ENCODE peak calls at places on chromosomes 1 and 21, in five cellular contexts. One of them, this sample, is unnamed.

GRCh38 chr1:9289724-9290493 is 2.8 kb upstream of the SPSB1 start:
- DNase-seq in ascending aorta: peak; percentile 91
- DNase-seq in hepatocyte: peak; percentile 71
- DNase-seq in heart left ventricle: peak; percentile 60
- DNase-seq in CD8-positive, alpha-beta memory T cell: no peak
- DNase-seq in this sample: no peak

GRCh38 chr1:226571901-226572300 is 23.3 kb downstream of the STUM start:
- DNase-seq in ascending aorta: no peak
- DNase-seq in hepatocyte: no peak
- DNase-seq in heart left ventricle: no peak
- DNase-seq in CD8-positive, alpha-beta memory T cell: no peak
- DNase-seq in this sample: no peak

GRCh38 chr21:34335316-34335715 is 28.5 kb upstream of the KCNE2 start:
- DNase-seq in ascending aorta: no peak
- DNase-seq in hepatocyte: no peak
- DNase-seq in heart left ventricle: no peak
- DNase-seq in CD8-positive, alpha-beta memory T cell: no peak
- DNase-seq in this sample: no peak

GRCh38 chr1:57142999-57143398 is 177.2 kb upstream of the C8B start:
- DNase-seq in ascending aorta: no peak
- DNase-seq in hepatocyte: no peak
- DNase-seq in heart left ventricle: no peak
- DNase-seq in CD8-positive, alpha-beta memory T cell: no peak
- DNase-seq in this sample: no peak

GRCh38 chr1:95069711-95070093 is 3.0 kb downstream of the ALG14 start:
- DNase-seq in ascending aorta: no peak
- DNase-seq in hepatocyte: no peak
- DNase-seq in heart left ventricle: no peak
- DNase-seq in CD8-positive, alpha-beta memory T cell: no peak
- DNase-seq in this sample: no peak

GRCh38 chr1:3869751-3870301 is 12.6 kb downstream of the DFFB start:
- DNase-seq in ascending aorta: no peak
- DNase-seq in hepatocyte: no peak
- DNase-seq in heart left ventricle: no peak
- DNase-seq in CD8-positive, alpha-beta memory T cell: no peak
- DNase-seq in this sample: peak; percentile 17

GRCh38 chr1:115258302-115258866 is 79.7 kb downstream of the NGF start:
- DNase-seq in ascending aorta: peak; percentile 65
- DNase-seq in hepatocyte: no peak
- DNase-seq in heart left ventricle: no peak
- DNase-seq in CD8-positive, alpha-beta memory T cell: no peak
- DNase-seq in this sample: peak; percentile 72

GRCh38 chr21:36773111-36773510 is 74.2 kb downstream of the SIM2 start:
- DNase-seq in ascending aorta: peak; percentile 83
- DNase-seq in hepatocyte: peak; percentile 34
- DNase-seq in heart left ventricle: peak; percentile 90
- DNase-seq in CD8-positive, alpha-beta memory T cell: no peak
- DNase-seq in this sample: peak; percentile 87

GRCh38 chr21:14979264-14979663 is 85.5 kb downstream of the NRIP1 start:
- DNase-seq in ascending aorta: no peak
- DNase-seq in hepatocyte: no peak
- DNase-seq in heart left ventricle: no peak
- DNase-seq in CD8-positive, alpha-beta memory T cell: no peak
- DNase-seq in this sample: no peak

GRCh38 chr1:29121516-29121937 is 2.2 kb downstream of the TMEM200B start:
- DNase-seq in ascending aorta: no peak
- DNase-seq in hepatocyte: peak; percentile 56
- DNase-seq in heart left ventricle: no peak
- DNase-seq in CD8-positive, alpha-beta memory T cell: no peak
- DNase-seq in this sample: peak; percentile 23

GRCh38 chr1:224592636-224593579 is 23.2 kb upstream of the CNIH3 start:
- DNase-seq in ascending aorta: no peak
- DNase-seq in hepatocyte: peak; percentile 26
- DNase-seq in heart left ventricle: no peak
- DNase-seq in CD8-positive, alpha-beta memory T cell: no peak
- DNase-seq in this sample: peak; percentile 92

GRCh38 chr1:170261669-170262068 is 115.9 kb downstream of the NTMT2 start:
- DNase-seq in ascending aorta: no peak
- DNase-seq in hepatocyte: no peak
- DNase-seq in heart left ventricle: no peak
- DNase-seq in CD8-positive, alpha-beta memory T cell: no peak
- DNase-seq in this sample: no peak

GRCh38 chr1:71817028-71817427 is 465.3 kb downstream of the NEGR1 start:
- DNase-seq in ascending aorta: no peak
- DNase-seq in hepatocyte: no peak
- DNase-seq in heart left ventricle: no peak
- DNase-seq in CD8-positive, alpha-beta memory T cell: no peak
- DNase-seq in this sample: no peak

GRCh38 chr1:34408011-34408410 is 231.3 kb downstream of the C1orf94 start:
- DNase-seq in ascending aorta: no peak
- DNase-seq in hepatocyte: no peak
- DNase-seq in heart left ventricle: no peak
- DNase-seq in CD8-positive, alpha-beta memory T cell: no peak
- DNase-seq in this sample: no peak

GRCh38 chr1:181083842-181084605 is 4.5 kb upstream of the IER5 start:
- DNase-seq in ascending aorta: peak; percentile 73
- DNase-seq in hepatocyte: peak; percentile 67
- DNase-seq in heart left ventricle: no peak
- DNase-seq in CD8-positive, alpha-beta memory T cell: peak; percentile 26
- DNase-seq in this sample: peak; percentile 57

GRCh38 chr1:18955442-18956188 is 861 bp downstream of the IFFO2 start:
- DNase-seq in ascending aorta: peak; percentile 75
- DNase-seq in hepatocyte: peak; percentile 70
- DNase-seq in heart left ventricle: peak; percentile 73
- DNase-seq in CD8-positive, alpha-beta memory T cell: peak; percentile 40
- DNase-seq in this sample: peak; percentile 59

GRCh38 chr1:244461254-244462071 is at the start of gene CATSPERE:
- DNase-seq in ascending aorta: peak; percentile 96
- DNase-seq in hepatocyte: peak; percentile 94
- DNase-seq in heart left ventricle: peak; percentile 96
- DNase-seq in CD8-positive, alpha-beta memory T cell: peak; percentile 63
- DNase-seq in this sample: peak; percentile 94

GRCh38 chr1:68426594-68426993 is 23.2 kb downstream of the RPE65 start:
- DNase-seq in ascending aorta: no peak
- DNase-seq in hepatocyte: no peak
- DNase-seq in heart left ventricle: no peak
- DNase-seq in CD8-positive, alpha-beta memory T cell: no peak
- DNase-seq in this sample: no peak

GRCh38 chr21:25254491-25255174 is 352.6 kb downstream of the MRPL39 start:
- DNase-seq in ascending aorta: no peak
- DNase-seq in hepatocyte: no peak
- DNase-seq in heart left ventricle: no peak
- DNase-seq in CD8-positive, alpha-beta memory T cell: no peak
- DNase-seq in this sample: no peak

GRCh38 chr1:116330342-116330652 is 42.7 kb upstream of the ATP1A1 start:
- DNase-seq in ascending aorta: no peak
- DNase-seq in hepatocyte: no peak
- DNase-seq in heart left ventricle: no peak
- DNase-seq in CD8-positive, alpha-beta memory T cell: no peak
- DNase-seq in this sample: no peak

GRCh38 chr21:38999148-38999547 is 184.1 kb downstream of the PSMG1 start:
- DNase-seq in ascending aorta: no peak
- DNase-seq in hepatocyte: no peak
- DNase-seq in heart left ventricle: no peak
- DNase-seq in CD8-positive, alpha-beta memory T cell: no peak
- DNase-seq in this sample: no peak

GRCh38 chr1:206739411-206740076 is 31.0 kb upstream of the IL19 start:
- DNase-seq in ascending aorta: no peak
- DNase-seq in hepatocyte: no peak
- DNase-seq in heart left ventricle: no peak
- DNase-seq in CD8-positive, alpha-beta memory T cell: no peak
- DNase-seq in this sample: no peak

GRCh38 chr1:36650200-36651065 is 167.7 kb upstream of the CSF3R start:
- DNase-seq in ascending aorta: peak; percentile 77
- DNase-seq in hepatocyte: peak; percentile 80
- DNase-seq in heart left ventricle: no peak
- DNase-seq in CD8-positive, alpha-beta memory T cell: peak; percentile 35
- DNase-seq in this sample: peak; percentile 63

DNA sequence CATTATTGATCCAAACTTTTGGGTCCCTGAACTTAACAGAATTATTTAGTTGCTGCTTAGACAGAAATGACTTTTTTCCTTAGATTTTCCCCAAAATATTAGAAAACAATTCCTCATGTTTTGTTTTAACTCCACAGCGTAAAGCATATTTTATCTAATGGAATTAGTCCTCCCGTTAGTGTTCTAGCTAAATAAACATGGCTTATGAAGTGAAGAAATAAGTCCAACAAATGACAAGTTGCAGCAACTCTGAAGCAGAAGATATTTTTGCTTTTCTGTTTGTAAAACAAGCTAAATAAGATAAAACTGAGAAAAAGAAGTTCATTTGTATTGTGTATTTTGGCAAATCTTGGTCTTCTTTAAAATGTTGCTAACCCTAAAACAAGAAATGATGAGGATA is 12.3 kb downstream of the NFIA start:
- DNase-seq in ascending aorta: no peak
- DNase-seq in hepatocyte: no peak
- DNase-seq in heart left ventricle: no peak
- DNase-seq in CD8-positive, alpha-beta memory T cell: no peak
- DNase-seq in this sample: no peak
- H3K4me3 ChIP-seq in ascending aorta: peak overlapping the region; percentile 39
- H3K4me3 ChIP-seq in hepatocyte: no peak overlapping the region
- H3K4me3 ChIP-seq in heart left ventricle: no peak overlapping the region
- H3K4me3 ChIP-seq in CD8-positive, alpha-beta memory T cell: no peak overlapping the region
- H3K4me3 ChIP-seq in this sample: no peak overlapping the region

GRCh38 chr1:2019571-2020309 is 595 bp downstream of the GABRD start:
- DNase-seq in ascending aorta: no peak
- DNase-seq in hepatocyte: peak; percentile 55
- DNase-seq in heart left ventricle: no peak
- DNase-seq in CD8-positive, alpha-beta memory T cell: no peak
- DNase-seq in this sample: peak; percentile 79
- H3K4me1 ChIP-seq in ascending aorta: no peaks in the 10 kb centered on the region
- H3K4me1 ChIP-seq in hepatocyte: peaks cover 3% of the 10 kb centered on the region
- H3K4me1 ChIP-seq in heart left ventricle: peaks cover 8% of the 10 kb centered on the region
- H3K4me1 ChIP-seq in CD8-positive, alpha-beta memory T cell: peaks cover 6% of the 10 kb centered on the region
- H3K4me1 ChIP-seq in this sample: no peaks in the 10 kb centered on the region

DNA sequence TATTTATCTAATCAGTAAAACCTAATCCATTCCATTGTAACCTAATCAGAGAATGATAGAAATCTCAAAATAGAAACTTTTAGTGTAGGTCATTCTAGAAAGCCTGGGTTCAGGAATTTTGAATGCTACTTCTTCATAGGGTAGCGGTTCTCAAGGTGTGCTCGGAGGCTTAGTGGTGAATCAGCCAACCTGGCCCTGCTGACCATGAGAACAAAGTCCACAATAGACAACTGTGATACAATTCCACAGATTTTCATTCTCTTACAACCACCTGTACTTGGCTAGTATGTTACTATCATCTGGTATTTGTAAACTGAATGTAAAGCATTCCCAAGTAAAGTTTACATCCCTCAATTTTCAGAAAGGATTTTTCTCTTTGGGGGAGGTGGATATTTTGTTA is 7.5 kb upstream of the PUM1 start:
- DNase-seq in ascending aorta: no peak
- DNase-seq in hepatocyte: peak; percentile 54
- DNase-seq in heart left ventricle: no peak
- DNase-seq in CD8-positive, alpha-beta memory T cell: no peak
- DNase-seq in this sample: no peak
- H3K4me3 ChIP-seq in ascending aorta: no peak overlapping the region
- H3K4me3 ChIP-seq in hepatocyte: no peak overlapping the region
- H3K4me3 ChIP-seq in heart left ventricle: no peak overlapping the region
- H3K4me3 ChIP-seq in CD8-positive, alpha-beta memory T cell: no peak overlapping the region
- H3K4me3 ChIP-seq in this sample: no peak overlapping the region

GRCh38 chr1:169107673-169108160 is 1.2 kb downstream of the ATP1B1 start:
- DNase-seq in ascending aorta: no peak
- DNase-seq in hepatocyte: no peak
- DNase-seq in heart left ventricle: no peak
- DNase-seq in CD8-positive, alpha-beta memory T cell: no peak
- DNase-seq in this sample: peak; percentile 36
- H3K4me1 ChIP-seq in ascending aorta: peaks cover 7% of the 10 kb centered on the region
- H3K4me1 ChIP-seq in hepatocyte: peaks cover 19% of the 10 kb centered on the region
- H3K4me1 ChIP-seq in heart left ventricle: peaks cover 38% of the 10 kb centered on the region
- H3K4me1 ChIP-seq in CD8-positive, alpha-beta memory T cell: peaks cover 30% of the 10 kb centered on the region
- H3K4me1 ChIP-seq in this sample: peaks cover 28% of the 10 kb centered on the region

GRCh38 chr1:209626633-209627348 is 25.4 kb downstream of the LAMB3 start:
- DNase-seq in ascending aorta: no peak
- DNase-seq in hepatocyte: no peak
- DNase-seq in heart left ventricle: no peak
- DNase-seq in CD8-positive, alpha-beta memory T cell: no peak
- DNase-seq in this sample: no peak
- H3K4me3 ChIP-seq in ascending aorta: no peak overlapping the region
- H3K4me3 ChIP-seq in hepatocyte: no peak overlapping the region
- H3K4me3 ChIP-seq in heart left ventricle: no peak overlapping the region
- H3K4me3 ChIP-seq in CD8-positive, alpha-beta memory T cell: no peak overlapping the region
- H3K4me3 ChIP-seq in this sample: no peak overlapping the region

GRCh38 chr1:234600418-234601216 is 9.4 kb downstream of the IRF2BP2 start:
- DNase-seq in ascending aorta: no peak
- DNase-seq in hepatocyte: peak; percentile 80
- DNase-seq in heart left ventricle: no peak
- DNase-seq in CD8-positive, alpha-beta memory T cell: no peak
- DNase-seq in this sample: no peak
- H3K4me1 ChIP-seq in ascending aorta: peaks cover 40% of the 10 kb centered on the region
- H3K4me1 ChIP-seq in hepatocyte: peaks cover 38% of the 10 kb centered on the region
- H3K4me1 ChIP-seq in heart left ventricle: peaks cover 55% of the 10 kb centered on the region
- H3K4me1 ChIP-seq in CD8-positive, alpha-beta memory T cell: peaks cover 65% of the 10 kb centered on the region
- H3K4me1 ChIP-seq in this sample: peaks cover 47% of the 10 kb centered on the region

GRCh38 chr1:148379170-148379500 is 104.0 kb downstream of the PPIAL4G start:
- DNase-seq in ascending aorta: no peak
- DNase-seq in hepatocyte: no peak
- DNase-seq in heart left ventricle: no peak
- DNase-seq in CD8-positive, alpha-beta memory T cell: no peak
- DNase-seq in this sample: no peak
- H3K4me3 ChIP-seq in ascending aorta: no peak overlapping the region
- H3K4me3 ChIP-seq in hepatocyte: no peak overlapping the region
- H3K4me3 ChIP-seq in heart left ventricle: no peak overlapping the region
- H3K4me3 ChIP-seq in CD8-positive, alpha-beta memory T cell: no peak overlapping the region
- H3K4me3 ChIP-seq in this sample: no peak overlapping the region